ENCODE peak calls at places on chromosome 22, in five cellular contexts. One of them, this sample, is unnamed. For H3K36me3, the result is how much of the 10 kb centered on the place peaks cover.

GRCh38 chr22:25763239-25763777 is 21.3 kb downstream of the MYO18B start:
- DNase-seq in upper lobe of right lung: no peak
- DNase-seq in GM23248: peak
- DNase-seq in cardiac muscle cell: no peak
- DNase-seq in endothelial cell of umbilical vein: no peak
- DNase-seq in this sample: no peak

GRCh38 chr22:50584106-50585096 is 1.8 kb upstream of the CHKB start:
- DNase-seq in GM23248: no peak
- DNase-seq in cardiac muscle cell: no peak
- DNase-seq in endothelial cell of umbilical vein: no peak
- DNase-seq in upper lobe of right lung: peak
- DNase-seq in this sample: no peak

GRCh38 chr22:28208797-28209196 is 289.7 kb upstream of the PITPNB start:
- DNase-seq in upper lobe of right lung: no peak
- DNase-seq in GM23248: no peak
- DNase-seq in endothelial cell of umbilical vein: no peak
- DNase-seq in cardiac muscle cell: no peak
- DNase-seq in this sample: no peak

GRCh38 chr22:36201630-36202312 is at the start of gene APOL4:
- DNase-seq in cardiac muscle cell: no peak
- DNase-seq in upper lobe of right lung: peak
- DNase-seq in endothelial cell of umbilical vein: no peak
- DNase-seq in GM23248: peak
- DNase-seq in this sample: no peak

GRCh38 chr22:25402160-25402500 is 162.3 kb upstream of the GRK3 start:
- DNase-seq in endothelial cell of umbilical vein: no peak
- DNase-seq in GM23248: no peak
- DNase-seq in upper lobe of right lung: no peak
- DNase-seq in cardiac muscle cell: no peak
- DNase-seq in this sample: no peak

GRCh38 chr22:30675436-30675835 is 7.8 kb upstream of the DUSP18 start:
- DNase-seq in upper lobe of right lung: no peak
- DNase-seq in cardiac muscle cell: no peak
- DNase-seq in GM23248: no peak
- DNase-seq in endothelial cell of umbilical vein: no peak
- DNase-seq in this sample: no peak

GRCh38 chr22:30841264-30841663 is 127.3 kb downstream of the MORC2 start:
- DNase-seq in GM23248: no peak
- DNase-seq in endothelial cell of umbilical vein: no peak
- DNase-seq in cardiac muscle cell: no peak
- DNase-seq in upper lobe of right lung: no peak
- DNase-seq in this sample: no peak

GRCh38 chr22:33652596-33652995 is 267.7 kb downstream of the LARGE1 start:
- DNase-seq in GM23248: peak
- DNase-seq in upper lobe of right lung: no peak
- DNase-seq in cardiac muscle cell: no peak
- DNase-seq in endothelial cell of umbilical vein: no peak
- DNase-seq in this sample: peak

GRCh38 chr22:31082606-31083376 is 1.7 kb downstream of the SMTN start:
- DNase-seq in upper lobe of right lung: no peak
- DNase-seq in GM23248: peak
- DNase-seq in cardiac muscle cell: peak
- DNase-seq in endothelial cell of umbilical vein: peak
- DNase-seq in this sample: no peak

GRCh38 chr22:36816635-36817428 is at the start of gene PVALB:
- DNase-seq in cardiac muscle cell: peak
- DNase-seq in endothelial cell of umbilical vein: peak
- DNase-seq in upper lobe of right lung: no peak
- DNase-seq in GM23248: peak
- DNase-seq in this sample: no peak

GRCh38 chr22:48755332-48755949 is 1072.2 kb downstream of the BRD1 start:
- DNase-seq in upper lobe of right lung: no peak
- DNase-seq in GM23248: no peak
- DNase-seq in endothelial cell of umbilical vein: no peak
- DNase-seq in cardiac muscle cell: no peak
- DNase-seq in this sample: no peak

GRCh38 chr22:46124383-46125144 is 25.8 kb upstream of the PPARA start:
- DNase-seq in GM23248: no peak
- DNase-seq in cardiac muscle cell: no peak
- DNase-seq in upper lobe of right lung: no peak
- DNase-seq in endothelial cell of umbilical vein: no peak
- DNase-seq in this sample: no peak

GRCh38 chr22:40418366-40419201 is 48.2 kb downstream of the SGSM3 start:
- DNase-seq in endothelial cell of umbilical vein: no peak
- DNase-seq in upper lobe of right lung: no peak
- DNase-seq in cardiac muscle cell: no peak
- DNase-seq in GM23248: no peak
- DNase-seq in this sample: no peak

GRCh38 chr22:43466710-43467109 is 54.9 kb downstream of the MPPED1 start:
- DNase-seq in upper lobe of right lung: peak
- DNase-seq in endothelial cell of umbilical vein: no peak
- DNase-seq in GM23248: no peak
- DNase-seq in cardiac muscle cell: no peak
- DNase-seq in this sample: no peak

GRCh38 chr22:31625661-31626426 is 36.2 kb downstream of the PISD start:
- DNase-seq in endothelial cell of umbilical vein: peak
- DNase-seq in upper lobe of right lung: no peak
- DNase-seq in cardiac muscle cell: peak
- DNase-seq in GM23248: peak
- DNase-seq in this sample: no peak

GRCh38 chr22:45817705-45818104 is 146.1 kb downstream of the ATXN10 start:
- DNase-seq in cardiac muscle cell: no peak
- DNase-seq in GM23248: no peak
- DNase-seq in endothelial cell of umbilical vein: no peak
- DNase-seq in upper lobe of right lung: no peak
- DNase-seq in this sample: no peak

GRCh38 chr22:45534339-45535192 is 31.9 kb downstream of the FBLN1 start:
- DNase-seq in GM23248: no peak
- DNase-seq in endothelial cell of umbilical vein: no peak
- DNase-seq in cardiac muscle cell: no peak
- DNase-seq in upper lobe of right lung: no peak
- DNase-seq in this sample: no peak

GRCh38 chr22:33465554-33465953 is 407.4 kb upstream of the SYN3 start:
- DNase-seq in endothelial cell of umbilical vein: no peak
- DNase-seq in cardiac muscle cell: no peak
- DNase-seq in GM23248: no peak
- DNase-seq in upper lobe of right lung: no peak
- DNase-seq in this sample: no peak

GRCh38 chr22:27309713-27310112 is 491.8 kb downstream of the MN1 start:
- DNase-seq in upper lobe of right lung: no peak
- DNase-seq in cardiac muscle cell: no peak
- DNase-seq in GM23248: no peak
- DNase-seq in endothelial cell of umbilical vein: no peak
- DNase-seq in this sample: no peak

GRCh38 chr22:50621948-50622722 is 5.8 kb downstream of the ARSA start:
- DNase-seq in upper lobe of right lung: peak
- DNase-seq in GM23248: no peak
- DNase-seq in cardiac muscle cell: no peak
- DNase-seq in endothelial cell of umbilical vein: no peak
- DNase-seq in this sample: no peak

GRCh38 chr22:50308597-50308935 is 1.1 kb upstream of the PLXNB2 start:
- DNase-seq in GM23248: peak
- DNase-seq in upper lobe of right lung: peak
- DNase-seq in endothelial cell of umbilical vein: no peak
- DNase-seq in cardiac muscle cell: no peak
- DNase-seq in this sample: no peak

GRCh38 chr22:32245042-32245441 is 10.1 kb downstream of the SLC5A4 start:
- DNase-seq in upper lobe of right lung: no peak
- DNase-seq in cardiac muscle cell: no peak
- DNase-seq in GM23248: no peak
- DNase-seq in endothelial cell of umbilical vein: no peak
- DNase-seq in this sample: no peak

GRCh38 chr22:22599248-22599647 is 40.2 kb upstream of the PRAME start:
- DNase-seq in endothelial cell of umbilical vein: no peak
- DNase-seq in cardiac muscle cell: no peak
- DNase-seq in GM23248: no peak
- DNase-seq in upper lobe of right lung: no peak
- DNase-seq in this sample: no peak

GRCh38 chr22:16608931-16609330 is 16.3 kb upstream of the CCT8L2 start:
- DNase-seq in cardiac muscle cell: no peak
- DNase-seq in upper lobe of right lung: no peak
- DNase-seq in endothelial cell of umbilical vein: no peak
- DNase-seq in GM23248: no peak
- DNase-seq in this sample: no peak

GRCh38 chr22:26903030-26903856 is 245.9 kb downstream of the MIAT start:
- DNase-seq in cardiac muscle cell: peak
- DNase-seq in upper lobe of right lung: no peak
- DNase-seq in endothelial cell of umbilical vein: no peak
- DNase-seq in GM23248: no peak
- DNase-seq in this sample: no peak

GRCh38 chr22:36368359-36368983 is 19.3 kb downstream of the MYH9 start:
- DNase-seq in cardiac muscle cell: peak
- DNase-seq in upper lobe of right lung: no peak
- DNase-seq in endothelial cell of umbilical vein: peak
- DNase-seq in GM23248: peak
- DNase-seq in this sample: peak

GRCh38 chr22:28268845-28269244 is 349.8 kb upstream of the PITPNB start:
- DNase-seq in GM23248: no peak
- DNase-seq in cardiac muscle cell: no peak
- DNase-seq in upper lobe of right lung: no peak
- DNase-seq in endothelial cell of umbilical vein: no peak
- DNase-seq in this sample: no peak

GRCh38 chr22:38009000-38009806 is 24.8 kb upstream of the SOX10 start:
- DNase-seq in GM23248: no peak
- DNase-seq in cardiac muscle cell: no peak
- DNase-seq in upper lobe of right lung: no peak
- DNase-seq in endothelial cell of umbilical vein: no peak
- DNase-seq in this sample: no peak
- H3K4me3 ChIP-seq in GM23248: no peak
- H3K4me3 ChIP-seq in cardiac muscle cell: no peak
- H3K4me3 ChIP-seq in upper lobe of right lung: no peak
- H3K4me3 ChIP-seq in endothelial cell of umbilical vein: no peak
- H3K4me3 ChIP-seq in this sample: no peak

DNA sequence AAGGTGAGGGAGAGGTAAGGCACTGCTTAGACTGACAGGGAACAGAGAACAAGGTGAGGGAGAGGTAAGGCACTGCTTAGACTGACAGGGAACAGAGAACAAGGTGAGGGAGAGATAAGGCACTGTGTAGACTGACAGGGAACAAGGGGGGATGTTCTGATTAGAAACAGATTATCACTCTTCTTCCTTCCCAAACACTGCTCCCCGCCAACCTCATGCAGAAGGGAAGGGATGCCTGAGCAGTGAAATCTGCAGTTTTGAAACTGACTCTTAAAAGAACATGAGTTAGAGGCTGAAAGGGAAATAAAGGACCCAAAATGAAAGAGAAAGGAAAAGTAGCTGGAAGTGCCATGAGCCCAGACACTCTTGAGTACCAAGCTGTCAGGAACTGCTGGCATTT is 29.8 kb downstream of the NEFH start:
- DNase-seq in endothelial cell of umbilical vein: no peak
- DNase-seq in upper lobe of right lung: no peak
- DNase-seq in GM23248: no peak
- DNase-seq in cardiac muscle cell: no peak
- DNase-seq in this sample: no peak
- H3K36me3 ChIP-seq in endothelial cell of umbilical vein: under half
- H3K36me3 ChIP-seq in upper lobe of right lung: half or more
- H3K36me3 ChIP-seq in GM23248: under half
- H3K36me3 ChIP-seq in cardiac muscle cell: under half
- H3K36me3 ChIP-seq in this sample: under half

GRCh38 chr22:47401976-47402770 is 639.7 kb downstream of the TBC1D22A start:
- DNase-seq in endothelial cell of umbilical vein: no peak
- DNase-seq in GM23248: peak
- DNase-seq in upper lobe of right lung: peak
- DNase-seq in cardiac muscle cell: no peak
- DNase-seq in this sample: no peak
- H3K4me3 ChIP-seq in endothelial cell of umbilical vein: no peak
- H3K4me3 ChIP-seq in GM23248: no peak
- H3K4me3 ChIP-seq in upper lobe of right lung: no peak
- H3K4me3 ChIP-seq in cardiac muscle cell: no peak
- H3K4me3 ChIP-seq in this sample: no peak

GRCh38 chr22:19038164-19038546 is 84.1 kb downstream of the DGCR2 start:
- DNase-seq in cardiac muscle cell: no peak
- DNase-seq in GM23248: no peak
- DNase-seq in endothelial cell of umbilical vein: no peak
- DNase-seq in upper lobe of right lung: no peak
- DNase-seq in this sample: no peak

GRCh38 chr22:19039448-19039780 is 82.8 kb downstream of the DGCR2 start:
- DNase-seq in cardiac muscle cell: no peak
- DNase-seq in GM23248: no peak
- DNase-seq in endothelial cell of umbilical vein: no peak
- DNase-seq in upper lobe of right lung: peak
- DNase-seq in this sample: no peak

GRCh38 chr22:19037282-19038163 is 84.7 kb downstream of the DGCR2 start:
- DNase-seq in upper lobe of right lung: peak
- DNase-seq in GM23248: no peak
- DNase-seq in endothelial cell of umbilical vein: no peak
- DNase-seq in cardiac muscle cell: no peak
- DNase-seq in this sample: no peak

GRCh38 chr22:19039796-19040580 is 82.2 kb downstream of the DGCR2 start:
- DNase-seq in GM23248: no peak
- DNase-seq in endothelial cell of umbilical vein: no peak
- DNase-seq in upper lobe of right lung: peak
- DNase-seq in cardiac muscle cell: no peak
- DNase-seq in this sample: no peak

DNA sequence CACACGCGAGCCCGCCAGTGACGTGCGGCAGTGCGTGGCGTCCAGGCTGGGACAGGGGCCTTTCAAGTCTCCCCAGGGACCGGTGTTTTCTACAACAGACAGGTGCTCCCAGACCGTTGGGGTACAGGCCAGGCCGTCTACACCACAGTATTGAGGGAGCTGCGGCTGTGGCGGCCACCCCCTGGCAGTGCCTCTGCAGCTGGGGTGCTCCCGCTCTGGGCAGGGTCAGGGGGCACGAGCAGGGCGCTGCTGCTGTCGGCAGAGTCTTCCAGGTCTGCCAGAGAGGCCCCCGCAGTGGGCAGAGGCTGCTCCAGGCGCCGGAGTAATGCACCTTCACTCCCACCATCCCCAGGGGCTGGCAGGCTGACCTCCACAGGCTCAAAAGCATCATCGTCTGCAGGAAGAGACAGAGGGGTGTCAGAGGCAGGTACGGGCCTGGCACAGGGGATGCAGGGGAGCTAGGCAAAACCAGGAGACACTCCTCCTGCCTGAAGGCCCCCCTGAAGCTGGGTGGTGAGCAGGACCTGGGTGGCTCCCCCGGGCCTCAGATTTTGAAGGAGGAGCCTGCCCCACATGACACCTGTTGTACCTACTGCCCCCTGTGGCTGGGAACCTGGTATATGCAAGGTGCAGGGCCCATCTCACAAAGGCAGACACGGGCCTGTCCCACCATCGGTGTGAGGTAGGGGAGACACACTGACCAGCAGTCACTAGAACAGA is 83.3 kb downstream of the DGCR2 start:
- DNase-seq in endothelial cell of umbilical vein: no peak
- DNase-seq in GM23248: no peak
- DNase-seq in cardiac muscle cell: no peak
- DNase-seq in upper lobe of right lung: peak
- DNase-seq in this sample: no peak
- H3K36me3 ChIP-seq in endothelial cell of umbilical vein: under half
- H3K36me3 ChIP-seq in GM23248: under half
- H3K36me3 ChIP-seq in cardiac muscle cell: under half
- H3K36me3 ChIP-seq in upper lobe of right lung: half or more
- H3K36me3 ChIP-seq in this sample: under half